ENCODE peak calls at places on chromosomes 2 and 18, in five cellular contexts. D, J, U, Z and B are unnamed samples.

GRCh38 chr2:5690718-5691658 is 1.2 kb upstream of the SOX11 start:
- DNase-seq in Z (no peak), J (peak), U (no peak), D (peak), B (no peak)

GRCh38 chr2:192162392-192163042 is 32.2 kb downstream of the TMEFF2 start:
- DNase-seq in U (peak), J (peak), D (peak), Z (peak), B (peak)

GRCh38 chr18:63253428-63254372 is 65.9 kb downstream of the BCL2 start:
- DNase-seq in Z (no peak), J (peak), U (no peak), D (no peak), B (no peak)

GRCh38 chr2:160379399-160379798 is 114.2 kb downstream of the RBMS1 start:
- DNase-seq in Z (no peak), D (no peak), J (peak), U (no peak), B (no peak)

GRCh38 chr2:3112553-3112952 is 265.1 kb downstream of the EIPR1 start:
- DNase-seq in Z (no peak), U (no peak), J (no peak), D (no peak), B (no peak)

GRCh38 chr2:102004588-102004987 is 12.8 kb downstream of the IL1R2 start:
- DNase-seq in U (no peak), Z (no peak), J (no peak), D (no peak), B (no peak)

GRCh38 chr2:200618051-200618419 is 32.2 kb downstream of the AOX1 start:
- DNase-seq in U (no peak), D (no peak), Z (no peak), J (no peak), B (no peak)

GRCh38 chr2:33765122-33765521 is 166.0 kb upstream of the FAM98A start:
- DNase-seq in U (no peak), J (no peak), Z (no peak), D (no peak), B (no peak)

GRCh38 chr2:28869494-28870145 is 489 bp downstream of the TRMT61B start:
- DNase-seq in Z (no peak), D (no peak), J (peak), U (no peak), B (no peak)

GRCh38 chr18:48922801-48923730 is 27.7 kb downstream of the SMAD7 start:
- DNase-seq in D (peak), J (peak), U (no peak), Z (no peak), B (no peak)

GRCh38 chr2:236170678-236171212 is 2.6 kb upstream of the GBX2 start:
- DNase-seq in Z (no peak), J (no peak), D (no peak), U (peak), B (no peak)

GRCh38 chr2:9004338-9005204 is 1.1 kb upstream of the MBOAT2 start:
- DNase-seq in D (no peak), Z (no peak), U (no peak), J (no peak), B (no peak)

GRCh38 chr2:174337337-174338154 is 2.8 kb downstream of the SP9 start:
- DNase-seq in Z (no peak), D (peak), U (peak), J (no peak), B (peak)

GRCh38 chr2:152508446-152508845 is 173.5 kb downstream of the FMNL2 start:
- DNase-seq in J (peak), Z (no peak), U (no peak), D (no peak), B (no peak)

GRCh38 chr18:55592572-55592971 is 4.6 kb upstream of the TCF4 start:
- DNase-seq in J (peak), Z (no peak), D (no peak), U (no peak), B (no peak)

GRCh38 chr2:104766683-104767082 is 87.2 kb upstream of the POU3F3 start:
- DNase-seq in D (no peak), U (no peak), J (peak), Z (no peak), B (no peak)

GRCh38 chr18:79802298-79802697 is 4.6 kb downstream of the KCNG2 start:
- DNase-seq in Z (no peak), D (no peak), J (no peak), U (no peak), B (no peak)

GRCh38 chr2:176885661-176886060 is 326.9 kb upstream of the HNRNPA3 start:
- DNase-seq in U (no peak), D (no peak), J (no peak), Z (no peak), B (no peak)

GRCh38 chr18:62784338-62784965 is 69.1 kb downstream of the PHLPP1 start:
- DNase-seq in U (no peak), Z (no peak), D (no peak), J (peak), B (no peak)

GRCh38 chr2:8679567-8679826 is 2.4 kb upstream of the ID2 start:
- DNase-seq in D (no peak), J (no peak), U (no peak), Z (no peak), B (no peak)

GRCh38 chr18:67794512-67794911 is 278.0 kb upstream of the DSEL start:
- DNase-seq in D (no peak), U (no peak), Z (no peak), J (peak), B (no peak)

GRCh38 chr2:41928593-41928992 is 119.2 kb upstream of the PKDCC start:
- DNase-seq in J (peak), Z (no peak), U (no peak), D (no peak), B (no peak)

GRCh38 chr2:55043841-55044240 is 6.4 kb downstream of the RTN4 start:
- DNase-seq in Z (no peak), D (no peak), J (no peak), U (no peak), B (no peak)

GRCh38 chr2:40957508-40957907 is 505.6 kb upstream of the SLC8A1 start:
- DNase-seq in U (no peak), J (peak), Z (no peak), D (no peak), B (no peak)

GRCh38 chr2:219539926-219540678 is 3.5 kb downstream of the CHPF start:
- DNase-seq in D (no peak), Z (no peak), U (no peak), J (no peak), B (no peak)